ENCODE peak calls at places on chromosomes 7 and 10, in four cellular contexts. I is endothelial cell of umbilical vein, C is tibial nerve, V is fibroblast of lung. Q is an unnamed sample.

GRCh38 chr10:1538121-1538520 is 199.2 kb downstream of the ADARB2 start:
- DNase-seq in I (no peak), C (no peak), V (no peak), Q (no peak)

GRCh38 chr7:52708846-52709245 is 326.6 kb upstream of the POM121L12 start:
- DNase-seq in I (no peak), C (no peak), V (no peak), Q (no peak)

GRCh38 chr7:15199482-15199881 is 296.9 kb upstream of the DGKB start:
- DNase-seq in I (peak), C (no peak), V (peak), Q (peak)

GRCh38 chr10:112330154-112330553 is 43.8 kb upstream of the ACSL5 start:
- DNase-seq in I (no peak), C (no peak), V (no peak), Q (no peak)

GRCh38 chr10:103281753-103282152 is 4.8 kb downstream of the INA start:
- DNase-seq in I (no peak), C (no peak), V (no peak), Q (no peak)

GRCh38 chr10:124890225-124890624 is 51.7 kb upstream of the ZRANB1 start:
- DNase-seq in I (no peak), C (no peak), V (no peak), Q (no peak)

GRCh38 chr7:50164552-50165220 is 71.6 kb upstream of the ZPBP start:
- DNase-seq in I (no peak), C (no peak), V (no peak), Q (no peak)

GRCh38 chr7:101210143-101210542 is 7.2 kb downstream of the PLOD3 start:
- DNase-seq in I (no peak), C (no peak), V (no peak), Q (no peak)

GRCh38 chr10:113076949-113077348 is 126.9 kb downstream of the TCF7L2 start:
- DNase-seq in I (no peak), C (no peak), V (no peak), Q (no peak)

GRCh38 chr10:63217120-63217605 is 84.0 kb downstream of the NRBF2 start:
- DNase-seq in I (peak), C (peak), V (peak), Q (peak)

GRCh38 chr10:116880716-116881440 is 31.6 kb downstream of the ENO4 start:
- DNase-seq in I (no peak), C (no peak), V (peak), Q (no peak)

GRCh38 chr10:3948843-3949242 is 163.8 kb upstream of the KLF6 start:
- DNase-seq in I (peak), C (no peak), V (peak), Q (peak)

GRCh38 chr10:101961591-101962498 is 94.1 kb downstream of the ARMH3 start:
- DNase-seq in I (no peak), C (no peak), V (peak), Q (no peak)

GRCh38 chr7:99631311-99632109 is 14.8 kb downstream of the ZSCAN25 start:
- DNase-seq in I (no peak), C (no peak), V (peak), Q (peak)

GRCh38 chr10:44939691-44940401 is 19.8 kb upstream of the RASSF4 start:
- DNase-seq in I (no peak), C (no peak), V (no peak), Q (no peak)

GRCh38 chr7:36312064-36312914 is 77.4 kb upstream of the ANLN start:
- DNase-seq in I (no peak), C (no peak), V (no peak), Q (no peak)

GRCh38 chr10:13820119-13820518 is 233.4 kb downstream of the PRPF18 start:
- DNase-seq in I (no peak), C (no peak), V (no peak), Q (no peak)

GRCh38 chr10:107740962-107741690 is 576.6 kb upstream of the SORCS1 start:
- DNase-seq in I (no peak), C (no peak), V (peak), Q (no peak)
- H3K4me3 ChIP-seq in I (no peak), C (no peak), V (no peak), Q (no peak)

GRCh38 chr7:23491502-23491901 is 21.2 kb upstream of the IGF2BP3 start:
- DNase-seq in I (peak), C (no peak), V (no peak), Q (no peak)
- H3K4me3 ChIP-seq in I (no peak), C (no peak), V (peak), Q (no peak)

GRCh38 chr10:114095676-114096331 is 52.1 kb downstream of the ADRB1 start:
- DNase-seq in I (no peak), C (no peak), V (no peak), Q (no peak)
- H3K4me3 ChIP-seq in I (no peak), C (no peak), V (no peak), Q (no peak)

GRCh38 chr7:26196305-26196704 is 4.2 kb downstream of the HNRNPA2B1 start:
- DNase-seq in I (no peak), C (no peak), V (no peak), Q (no peak)
- H3K4me3 ChIP-seq in I (peak), C (peak), V (peak), Q (no peak)

GRCh38 chr10:85262992-85263391 is 934.6 kb downstream of the CCSER2 start:
- DNase-seq in I (no peak), C (no peak), V (no peak), Q (no peak)
- H3K4me3 ChIP-seq in I (no peak), C (no peak), V (no peak), Q (no peak)

DNA sequence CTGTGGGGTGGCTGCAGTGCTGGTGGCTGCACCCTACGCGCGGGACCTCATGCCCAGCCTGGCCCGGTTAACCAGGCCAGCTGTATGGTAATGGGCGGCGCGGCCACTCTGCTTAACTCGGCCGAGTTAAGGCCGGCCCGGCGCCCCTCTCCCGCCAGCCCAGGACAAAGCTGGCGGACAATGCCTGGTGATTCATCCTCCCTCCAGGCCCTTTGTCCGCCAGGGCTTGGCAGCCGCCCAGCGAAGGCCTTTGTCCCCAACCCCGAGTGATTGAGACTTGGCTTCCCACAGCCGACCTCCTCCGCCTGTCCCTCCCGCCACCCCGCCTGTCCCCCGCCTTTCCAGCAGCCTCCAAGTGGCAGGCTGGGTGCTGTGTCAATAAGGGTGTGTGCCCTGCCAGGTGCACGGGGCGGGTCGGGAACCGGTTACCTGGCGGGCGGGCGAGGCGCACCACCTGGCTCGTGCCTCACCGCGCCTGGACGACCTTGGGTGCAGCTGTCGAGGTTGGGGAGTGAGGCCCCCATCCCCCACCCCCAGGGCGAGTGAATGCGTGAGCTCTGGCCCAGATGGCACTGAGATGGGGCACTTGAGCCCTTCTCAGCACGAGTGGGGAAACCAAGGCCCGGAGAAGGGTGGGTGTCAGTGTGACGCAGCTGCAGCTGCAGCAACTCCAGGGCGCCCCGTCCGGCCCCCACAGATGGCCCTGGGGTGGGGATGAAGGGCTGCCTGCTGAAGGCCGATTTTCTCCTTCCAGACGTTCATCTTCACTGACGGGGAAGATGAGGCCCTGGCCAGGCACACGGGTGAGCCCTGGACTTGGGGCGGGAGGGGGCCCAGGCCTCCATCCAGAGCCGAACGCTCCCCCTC is 4.6 kb downstream of the LFNG start:
- DNase-seq in I (peak), C (no peak), V (peak), Q (no peak)
- H3K4me3 ChIP-seq in I (no peak), C (peak), V (no peak), Q (no peak)

DNA sequence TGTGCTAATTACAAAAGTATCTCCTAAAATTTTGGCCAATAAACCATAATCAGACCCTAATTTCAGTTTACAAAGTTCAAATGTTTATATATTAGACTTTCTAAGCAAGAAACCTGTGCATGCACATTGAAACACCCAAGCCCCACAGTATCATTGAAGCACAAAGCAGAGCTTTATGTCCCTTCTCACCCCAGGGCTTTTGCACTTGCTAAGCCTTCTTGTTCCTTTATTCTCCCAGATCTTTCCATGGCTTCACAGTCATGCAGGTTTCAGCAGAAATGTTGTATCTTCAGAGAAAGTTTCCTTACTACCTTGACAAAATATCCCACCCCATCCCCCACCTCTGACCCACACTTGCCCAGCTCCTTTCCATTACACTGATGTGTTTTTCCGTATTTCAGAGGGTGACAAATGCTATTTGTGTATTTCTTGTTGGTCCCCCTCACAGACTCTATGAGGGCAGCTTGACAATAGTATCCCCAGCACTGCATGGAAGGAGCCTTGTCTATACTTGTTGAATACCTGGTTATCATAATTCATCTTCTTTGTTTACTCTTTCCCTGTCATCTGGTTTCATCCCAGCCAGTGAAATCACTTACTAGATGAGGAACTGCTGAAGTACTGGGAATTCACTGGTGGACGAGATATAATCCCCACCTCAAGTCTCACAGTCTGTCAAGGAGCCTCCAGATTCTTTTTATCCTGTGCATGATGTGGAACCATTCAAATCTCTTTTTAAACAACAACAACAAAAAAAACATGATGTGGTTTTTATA is 24.0 kb upstream of the PCGF5 start:
- DNase-seq in I (no peak), C (no peak), V (peak), Q (no peak)
- H3K4me3 ChIP-seq in I (no peak), C (no peak), V (no peak), Q (no peak)